ENCODE peak calls at places on chromosomes 6 and 20, in six cellular contexts. One of them, this sample, is unnamed.

GRCh38 chr6:131792091-131792496 is 15.7 kb upstream of the ENPP1 start:
- DNase-seq in neural crest cell: no peak
- DNase-seq in activated B cell treated with CpG ODN at 0.5 μM for 24 hours: no peak
- DNase-seq in progenitor cell of endocrine pancreas: no peak
- DNase-seq in lower leg skin: no peak
- DNase-seq in psoas muscle: no peak
- DNase-seq in this sample: no peak

GRCh38 chr6:52365871-52366540 is 4.1 kb downstream of the PAQR8 start:
- DNase-seq in psoas muscle: no peak
- DNase-seq in lower leg skin: no peak
- DNase-seq in neural crest cell: no peak
- DNase-seq in activated B cell treated with CpG ODN at 0.5 μM for 24 hours: no peak
- DNase-seq in progenitor cell of endocrine pancreas: no peak
- DNase-seq in this sample: no peak

GRCh38 chr20:56202493-56203077 is 45.9 kb upstream of the MC3R start:
- DNase-seq in neural crest cell: no peak
- DNase-seq in lower leg skin: no peak
- DNase-seq in psoas muscle: no peak
- DNase-seq in progenitor cell of endocrine pancreas: no peak
- DNase-seq in activated B cell treated with CpG ODN at 0.5 μM for 24 hours: no peak
- DNase-seq in this sample: no peak

GRCh38 chr6:143545976-143546547 is 34.5 kb upstream of the FUCA2 start:
- DNase-seq in lower leg skin: no peak
- DNase-seq in neural crest cell: no peak
- DNase-seq in activated B cell treated with CpG ODN at 0.5 μM for 24 hours: no peak
- DNase-seq in psoas muscle: no peak
- DNase-seq in progenitor cell of endocrine pancreas: no peak
- DNase-seq in this sample: no peak

GRCh38 chr6:105452376-105452775 is 49.5 kb upstream of the PREP start:
- DNase-seq in activated B cell treated with CpG ODN at 0.5 μM for 24 hours: no peak
- DNase-seq in neural crest cell: no peak
- DNase-seq in lower leg skin: no peak
- DNase-seq in progenitor cell of endocrine pancreas: no peak
- DNase-seq in psoas muscle: no peak
- DNase-seq in this sample: no peak

GRCh38 chr6:138973481-138974140 is 14.4 kb downstream of the REPS1 start:
- DNase-seq in progenitor cell of endocrine pancreas: no peak
- DNase-seq in lower leg skin: no peak
- DNase-seq in activated B cell treated with CpG ODN at 0.5 μM for 24 hours: no peak
- DNase-seq in psoas muscle: no peak
- DNase-seq in neural crest cell: no peak
- DNase-seq in this sample: no peak

GRCh38 chr6:56699066-56699654 is 56.5 kb upstream of the DST start:
- DNase-seq in progenitor cell of endocrine pancreas: no peak
- DNase-seq in activated B cell treated with CpG ODN at 0.5 μM for 24 hours: no peak
- DNase-seq in psoas muscle: no peak
- DNase-seq in lower leg skin: no peak
- DNase-seq in neural crest cell: no peak
- DNase-seq in this sample: no peak

GRCh38 chr6:1297746-1298145 is 14.2 kb upstream of the FOXQ1 start:
- DNase-seq in progenitor cell of endocrine pancreas: no peak
- DNase-seq in activated B cell treated with CpG ODN at 0.5 μM for 24 hours: no peak
- DNase-seq in neural crest cell: no peak
- DNase-seq in lower leg skin: no peak
- DNase-seq in psoas muscle: no peak
- DNase-seq in this sample: no peak

GRCh38 chr20:16801919-16802651 is 53.9 kb downstream of the OTOR start:
- DNase-seq in psoas muscle: peak
- DNase-seq in neural crest cell: peak
- DNase-seq in activated B cell treated with CpG ODN at 0.5 μM for 24 hours: peak
- DNase-seq in progenitor cell of endocrine pancreas: peak
- DNase-seq in lower leg skin: peak
- DNase-seq in this sample: peak

GRCh38 chr6:32108727-32109113 is 418 bp downstream of the TNXB start:
- DNase-seq in progenitor cell of endocrine pancreas: no peak
- DNase-seq in lower leg skin: no peak
- DNase-seq in neural crest cell: no peak
- DNase-seq in activated B cell treated with CpG ODN at 0.5 μM for 24 hours: no peak
- DNase-seq in psoas muscle: no peak
- DNase-seq in this sample: no peak

GRCh38 chr6:32109114-32109764 is at the start of gene TNXB:
- DNase-seq in activated B cell treated with CpG ODN at 0.5 μM for 24 hours: no peak
- DNase-seq in neural crest cell: no peak
- DNase-seq in progenitor cell of endocrine pancreas: no peak
- DNase-seq in psoas muscle: peak
- DNase-seq in lower leg skin: peak
- DNase-seq in this sample: no peak

GRCh38 chr6:32107447-32107846 is 1.7 kb downstream of the TNXB start:
- DNase-seq in activated B cell treated with CpG ODN at 0.5 μM for 24 hours: no peak
- DNase-seq in lower leg skin: no peak
- DNase-seq in progenitor cell of endocrine pancreas: no peak
- DNase-seq in psoas muscle: no peak
- DNase-seq in neural crest cell: no peak
- DNase-seq in this sample: no peak

GRCh38 chr6:32109765-32110160 is 625 bp upstream of the TNXB start:
- DNase-seq in neural crest cell: no peak
- DNase-seq in lower leg skin: no peak
- DNase-seq in progenitor cell of endocrine pancreas: no peak
- DNase-seq in activated B cell treated with CpG ODN at 0.5 μM for 24 hours: no peak
- DNase-seq in psoas muscle: no peak
- DNase-seq in this sample: no peak

DNA sequence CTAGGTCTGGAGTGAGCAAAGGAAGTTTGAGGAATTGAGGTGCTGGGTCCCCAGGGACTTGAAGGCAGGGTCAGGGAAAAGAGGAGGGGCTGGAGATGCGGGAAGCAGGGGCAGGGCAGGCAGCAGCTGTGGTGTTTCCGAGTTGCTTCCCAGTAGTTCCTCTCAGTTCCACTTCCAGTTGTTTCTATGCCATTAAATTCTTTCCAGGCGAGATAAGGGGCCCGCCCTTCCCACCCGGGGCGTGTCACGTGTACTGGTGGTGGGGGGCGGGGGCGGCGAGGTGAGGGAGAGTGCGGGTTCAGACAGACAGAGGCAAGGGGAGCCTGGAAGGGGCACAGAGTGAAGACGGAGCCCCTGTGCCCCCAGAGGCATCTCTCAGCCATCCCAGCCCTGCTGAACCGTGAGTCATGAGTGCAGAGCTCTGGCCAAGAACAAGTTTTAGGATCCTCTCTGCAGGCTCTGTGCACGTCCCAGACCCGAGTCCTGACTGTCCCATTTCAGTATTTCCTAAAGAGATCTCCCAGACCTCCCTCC is 977 bp downstream of the TNXB start:
- DNase-seq in neural crest cell: no peak
- DNase-seq in psoas muscle: peak
- DNase-seq in activated B cell treated with CpG ODN at 0.5 μM for 24 hours: no peak
- DNase-seq in lower leg skin: peak
- DNase-seq in progenitor cell of endocrine pancreas: no peak
- DNase-seq in this sample: no peak
- TF ChIP-seq CTCF in neural crest cell: no peak
- TF ChIP-seq CTCF in psoas muscle: no peak
- TF ChIP-seq CTCF in activated B cell treated with CpG ODN at 0.5 μM for 24 hours: no peak
- TF ChIP-seq CTCF in lower leg skin: no peak
- TF ChIP-seq CTCF in progenitor cell of endocrine pancreas: no peak
- TF ChIP-seq CTCF in this sample: no peak

GRCh38 chr6:159461998-159462397 is 231.0 kb downstream of the SOD2 start:
- DNase-seq in progenitor cell of endocrine pancreas: no peak
- DNase-seq in psoas muscle: no peak
- DNase-seq in lower leg skin: no peak
- DNase-seq in neural crest cell: no peak
- DNase-seq in activated B cell treated with CpG ODN at 0.5 μM for 24 hours: no peak
- DNase-seq in this sample: no peak
- TF ChIP-seq CTCF in progenitor cell of endocrine pancreas: no peak
- TF ChIP-seq CTCF in psoas muscle: no peak
- TF ChIP-seq CTCF in lower leg skin: no peak
- TF ChIP-seq CTCF in neural crest cell: no peak
- TF ChIP-seq CTCF in activated B cell treated with CpG ODN at 0.5 μM for 24 hours: no peak
- TF ChIP-seq CTCF in this sample: no peak

DNA sequence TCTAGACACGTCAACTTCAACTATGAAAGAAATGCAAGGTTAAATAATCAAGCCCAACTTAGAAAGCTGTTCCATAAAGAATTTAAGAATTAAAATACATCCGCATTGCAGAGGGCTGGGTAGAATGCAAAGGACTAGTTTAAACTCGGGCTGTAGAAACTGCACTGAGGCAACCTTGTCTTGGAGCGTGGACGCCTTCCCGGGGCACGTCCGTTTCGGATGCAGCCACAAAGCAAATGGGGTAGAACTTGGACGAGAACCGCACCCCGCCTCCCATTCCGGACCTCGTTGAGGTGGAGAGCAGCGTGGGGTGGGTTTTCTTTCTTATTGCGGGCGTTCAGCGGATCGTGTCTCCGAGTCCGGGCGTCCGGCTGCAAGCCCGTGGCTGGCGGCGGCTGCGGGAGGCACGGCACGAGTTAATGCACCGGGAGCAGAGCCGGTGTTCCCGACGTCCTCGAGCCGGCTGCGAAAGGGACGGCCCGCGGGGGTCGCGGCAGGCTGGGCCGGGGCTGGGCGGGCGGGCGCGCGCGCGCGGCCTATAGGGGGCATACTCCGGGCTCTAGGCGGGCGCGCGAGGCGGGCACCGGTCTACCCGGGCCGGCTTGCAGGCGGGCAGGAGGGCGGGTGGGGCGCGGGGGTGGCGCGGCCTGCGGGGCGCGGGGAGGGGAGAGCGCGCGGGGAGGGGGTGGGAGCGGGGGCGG is 2.0 kb downstream of the JARID2 start:
- DNase-seq in lower leg skin: peak
- DNase-seq in psoas muscle: peak
- DNase-seq in neural crest cell: peak
- DNase-seq in progenitor cell of endocrine pancreas: peak
- DNase-seq in activated B cell treated with CpG ODN at 0.5 μM for 24 hours: peak
- DNase-seq in this sample: peak
- TF ChIP-seq CTCF in lower leg skin: no peak
- TF ChIP-seq CTCF in psoas muscle: peak
- TF ChIP-seq CTCF in neural crest cell: peak
- TF ChIP-seq CTCF in progenitor cell of endocrine pancreas: peak
- TF ChIP-seq CTCF in activated B cell treated with CpG ODN at 0.5 μM for 24 hours: no peak
- TF ChIP-seq CTCF in this sample: no peak

GRCh38 chr20:62702886-62703852 is 5.5 kb upstream of the NTSR1 start:
- DNase-seq in lower leg skin: peak
- DNase-seq in psoas muscle: no peak
- DNase-seq in progenitor cell of endocrine pancreas: no peak
- DNase-seq in activated B cell treated with CpG ODN at 0.5 μM for 24 hours: no peak
- DNase-seq in neural crest cell: no peak
- DNase-seq in this sample: no peak
- TF ChIP-seq CTCF in lower leg skin: no peak
- TF ChIP-seq CTCF in psoas muscle: no peak
- TF ChIP-seq CTCF in progenitor cell of endocrine pancreas: no peak
- TF ChIP-seq CTCF in activated B cell treated with CpG ODN at 0.5 μM for 24 hours: no peak
- TF ChIP-seq CTCF in neural crest cell: no peak
- TF ChIP-seq CTCF in this sample: no peak

DNA sequence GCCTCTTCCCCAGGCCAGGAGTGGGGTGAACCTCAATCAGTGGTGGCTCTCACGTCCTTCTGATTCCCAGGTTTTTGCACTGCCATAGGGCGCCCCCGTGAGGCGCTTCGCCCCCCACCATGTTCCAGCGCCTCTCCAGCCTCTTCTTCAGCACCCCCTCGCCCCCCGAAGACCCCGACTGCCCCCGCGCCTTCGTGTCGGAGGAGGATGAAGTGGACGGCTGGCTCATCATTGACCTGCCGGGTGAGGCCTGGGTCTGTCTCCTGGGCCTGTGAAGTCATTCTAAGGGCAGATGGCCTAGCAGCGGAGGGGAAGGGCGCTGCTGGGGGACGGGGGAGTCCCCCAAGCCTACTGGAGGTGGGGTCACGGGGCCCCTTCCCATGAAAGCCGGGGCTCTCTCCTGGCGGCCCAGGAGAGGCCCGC is 4.5 kb downstream of the TP53INP2 start:
- DNase-seq in activated B cell treated with CpG ODN at 0.5 μM for 24 hours: peak
- DNase-seq in progenitor cell of endocrine pancreas: peak
- DNase-seq in neural crest cell: peak
- DNase-seq in psoas muscle: peak
- DNase-seq in lower leg skin: peak
- DNase-seq in this sample: peak
- TF ChIP-seq CTCF in activated B cell treated with CpG ODN at 0.5 μM for 24 hours: no peak
- TF ChIP-seq CTCF in progenitor cell of endocrine pancreas: peak
- TF ChIP-seq CTCF in neural crest cell: peak
- TF ChIP-seq CTCF in psoas muscle: peak
- TF ChIP-seq CTCF in lower leg skin: no peak
- TF ChIP-seq CTCF in this sample: no peak

DNA sequence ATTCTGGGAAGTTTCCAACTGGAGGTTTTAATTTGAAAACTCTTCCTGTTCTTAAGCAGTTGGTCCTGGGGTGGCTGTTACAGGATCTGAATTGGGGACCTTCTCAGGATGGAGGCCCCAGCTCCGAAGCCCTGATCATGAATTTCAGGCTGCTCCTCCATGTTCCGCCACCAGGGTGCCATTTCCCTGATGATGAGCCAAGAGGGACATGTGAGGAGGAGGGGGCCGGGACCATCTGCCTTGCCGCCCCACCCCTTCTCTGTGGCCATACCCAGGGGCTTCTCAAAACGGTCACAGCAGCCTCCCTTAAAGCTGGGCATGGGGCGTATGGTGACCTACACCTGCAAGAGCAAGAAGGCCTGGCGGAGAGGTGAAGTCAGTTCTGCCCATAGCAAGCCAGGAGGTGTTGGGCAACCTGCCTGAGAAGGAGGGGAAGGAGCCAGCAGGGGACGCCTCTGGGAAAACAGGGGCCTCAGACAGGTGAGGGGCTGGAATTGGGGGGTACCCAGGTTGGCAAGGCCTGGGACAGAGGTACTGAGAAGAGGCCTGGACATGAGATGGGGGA is 3.6 kb upstream of the BAK1 start:
- DNase-seq in activated B cell treated with CpG ODN at 0.5 μM for 24 hours: no peak
- DNase-seq in neural crest cell: peak
- DNase-seq in progenitor cell of endocrine pancreas: no peak
- DNase-seq in lower leg skin: no peak
- DNase-seq in psoas muscle: no peak
- DNase-seq in this sample: no peak
- TF ChIP-seq CTCF in activated B cell treated with CpG ODN at 0.5 μM for 24 hours: no peak
- TF ChIP-seq CTCF in neural crest cell: peak
- TF ChIP-seq CTCF in progenitor cell of endocrine pancreas: peak
- TF ChIP-seq CTCF in lower leg skin: no peak
- TF ChIP-seq CTCF in psoas muscle: no peak
- TF ChIP-seq CTCF in this sample: peak

DNA sequence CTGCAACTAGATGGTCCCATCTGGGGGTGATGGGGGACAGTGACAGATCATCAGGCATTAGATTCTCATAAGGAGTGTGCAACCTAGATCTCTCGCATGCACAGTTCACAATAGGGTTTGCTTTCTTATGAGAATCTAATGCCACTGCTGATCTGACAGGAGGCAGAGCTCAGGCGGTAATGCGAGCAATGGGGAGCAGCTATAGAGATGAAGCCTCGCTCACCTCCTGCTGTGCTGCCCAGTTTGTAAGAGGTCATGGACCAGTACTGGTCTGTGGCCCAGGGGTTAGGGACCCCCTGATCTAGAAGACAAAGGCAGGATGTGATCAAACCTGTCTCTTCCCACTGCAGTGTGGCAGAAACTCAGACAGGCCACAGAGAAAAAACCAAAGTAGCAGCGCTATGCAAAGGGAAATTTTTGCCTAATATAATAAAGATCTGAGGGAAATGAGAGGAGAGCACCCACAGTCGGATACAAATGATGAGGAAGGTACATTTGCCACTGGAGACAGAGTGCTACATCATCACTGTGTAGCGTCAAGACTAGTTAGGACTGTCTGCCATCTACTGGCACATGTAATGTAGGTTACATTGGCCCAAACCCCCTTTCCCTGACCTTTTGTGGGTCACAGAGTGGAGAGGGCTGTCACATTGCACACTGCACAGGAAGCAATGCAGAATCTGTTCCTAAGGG is 4.1 kb upstream of the LY86 start:
- DNase-seq in neural crest cell: no peak
- DNase-seq in lower leg skin: no peak
- DNase-seq in progenitor cell of endocrine pancreas: no peak
- DNase-seq in psoas muscle: no peak
- DNase-seq in activated B cell treated with CpG ODN at 0.5 μM for 24 hours: no peak
- DNase-seq in this sample: no peak
- TF ChIP-seq CTCF in neural crest cell: no peak
- TF ChIP-seq CTCF in lower leg skin: no peak
- TF ChIP-seq CTCF in progenitor cell of endocrine pancreas: no peak
- TF ChIP-seq CTCF in psoas muscle: no peak
- TF ChIP-seq CTCF in activated B cell treated with CpG ODN at 0.5 μM for 24 hours: no peak
- TF ChIP-seq CTCF in this sample: no peak

This sample was measured in mesothelial cell of epicardium.